ENCODE peak calls at places on chromosomes 3 and 15, in five cellular contexts. Y, N, I, V and B are unnamed samples.

GRCh38 chr3:17394541-17395179 is 347.8 kb downstream of the TBC1D5 start:
- DNase-seq in Y (no peak), N (no peak), I (no peak), V (no peak), B (no peak)

GRCh38 chr15:42286445-42287029 is 13.3 kb upstream of the TMEM87A start:
- DNase-seq in Y (peak; percentile 63), N (no peak), I (no peak), V (no peak), B (no peak)

GRCh38 chr3:117393801-117394200 is 684.2 kb downstream of the TUSC7 start:
- DNase-seq in Y (no peak), N (no peak), I (no peak), V (no peak), B (no peak)

GRCh38 chr15:98648654-98649537 is 557 bp downstream of the IGF1R start:
- DNase-seq in Y (no peak), N (peak; percentile 57), I (no peak), V (no peak), B (peak; percentile 70)

GRCh38 chr15:29668120-29668602 is 154.1 kb downstream of the TJP1 start:
- DNase-seq in Y (peak; percentile 89), N (peak; percentile 68), I (peak; percentile 2), V (peak; percentile 93), B (peak; percentile 82)

GRCh38 chr3:13543251-13543650 is 5.7 kb upstream of the FBLN2 start:
- DNase-seq in Y (no peak), N (no peak), I (no peak), V (no peak), B (no peak)

GRCh38 chr3:13346481-13347389 is 73.4 kb downstream of the NUP210 start:
- DNase-seq in Y (no peak), N (no peak), I (no peak), V (no peak), B (peak; percentile 52)

GRCh38 chr15:68310811-68311463 is 33.4 kb downstream of the FEM1B start:
- DNase-seq in Y (no peak), N (no peak), I (no peak), V (no peak), B (no peak)

GRCh38 chr3:160169139-160169830 is 55.9 kb upstream of the C3orf80 start:
- DNase-seq in Y (no peak), N (no peak), I (no peak), V (no peak), B (no peak)

GRCh38 chr3:168156479-168156878 is 60.8 kb upstream of the GOLIM4 start:
- DNase-seq in Y (no peak), N (no peak), I (no peak), V (no peak), B (no peak)

GRCh38 chr3:129536806-129537205 is 6.2 kb upstream of the H1-8 start:
- DNase-seq in Y (no peak), N (no peak), I (no peak), V (no peak), B (no peak)

GRCh38 chr15:67504796-67505195 is 16.1 kb upstream of the C15orf61 start:
- DNase-seq in Y (no peak), N (no peak), I (no peak), V (no peak), B (no peak)

GRCh38 chr3:108388136-108389132 is 92.1 kb downstream of the HHLA2 start:
- DNase-seq in Y (no peak), N (no peak), I (peak; percentile 70), V (no peak), B (no peak)
- TF ChIP-seq YY1 in Y (no peak), N (no peak), I (no peak), V (no peak), B (no peak)

DNA sequence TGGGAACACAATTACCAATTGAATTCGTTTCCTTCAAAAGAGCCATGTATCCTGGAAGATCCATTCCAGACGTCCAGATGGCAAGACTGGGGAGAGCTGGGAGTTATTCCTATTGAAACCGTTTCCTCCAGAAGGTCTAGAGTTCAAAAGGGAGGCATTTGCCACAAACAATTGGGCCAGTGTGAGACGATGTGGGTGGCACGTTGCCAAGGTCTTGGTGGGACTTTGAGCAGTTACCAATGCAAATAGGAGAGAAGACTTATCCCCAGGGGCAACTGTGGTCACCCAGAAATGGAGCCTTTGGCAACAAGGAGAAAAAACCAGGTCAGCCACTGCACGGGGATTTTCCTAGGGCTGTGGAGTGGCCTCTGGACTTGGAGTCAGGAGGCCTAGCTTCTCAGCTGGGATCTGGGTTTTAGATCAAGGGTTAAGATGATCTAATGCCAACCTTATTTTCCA is 29.6 kb upstream of the TLE3 start:
- DNase-seq in Y (peak; percentile 87), N (no peak), I (no peak), V (no peak), B (no peak)
- TF ChIP-seq ZBTB33 in Y (no peak), N (no peak), I (no peak), V (no peak), B (no peak)

GRCh38 chr3:141115752-141116541 is 64.8 kb downstream of the SPSB4 start:
- DNase-seq in Y (no peak), N (no peak), I (no peak), V (no peak), B (no peak)
- TF ChIP-seq YY1 in Y (no peak), N (no peak), I (no peak), V (no peak), B (no peak)

DNA sequence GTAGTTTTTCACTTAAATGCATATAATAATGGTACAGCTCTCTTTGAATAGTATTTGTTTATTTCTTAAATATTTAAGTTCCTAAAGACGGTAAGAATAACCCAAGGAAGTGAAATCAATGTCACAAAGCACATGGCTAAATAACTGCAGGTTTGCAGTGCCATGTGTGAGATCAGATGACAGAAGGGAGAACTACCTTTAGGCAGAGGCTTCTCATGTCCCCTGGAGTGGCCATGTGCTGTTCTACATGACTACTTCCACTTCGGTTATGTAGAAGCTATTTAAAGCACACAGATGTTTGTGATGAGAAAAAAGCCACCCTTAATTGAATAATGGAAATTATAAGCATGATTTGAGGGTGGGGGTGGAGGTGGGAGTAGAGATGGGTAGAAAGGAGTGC is 109.1 kb downstream of the UBE3A start:
- DNase-seq in Y (no peak), N (no peak), I (no peak), V (no peak), B (peak; percentile 11)
- TF ChIP-seq ZBTB33 in Y (no peak), N (no peak), I (no peak), V (no peak), B (no peak)

DNA sequence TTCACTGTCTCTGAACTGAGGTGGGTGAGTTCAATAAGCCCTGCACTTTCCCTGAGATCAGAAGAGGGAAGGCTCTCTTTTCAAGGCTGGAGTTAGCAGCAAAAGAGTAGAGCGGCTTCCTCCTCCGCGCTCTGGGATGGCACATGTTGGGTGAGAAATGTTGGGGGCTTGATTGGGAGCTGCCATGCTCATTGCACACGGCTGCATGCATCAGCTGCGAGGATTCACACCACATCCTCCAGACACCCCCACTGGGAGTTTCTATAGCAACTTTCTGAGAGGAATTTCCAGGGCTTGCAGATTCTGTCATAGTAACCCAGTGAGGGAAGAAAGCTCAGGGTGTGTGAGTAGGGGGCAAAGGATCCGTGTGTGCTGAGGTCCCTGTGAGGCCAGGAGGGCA is 76.0 kb upstream of the CHRNA7 start:
- DNase-seq in Y (no peak), N (no peak), I (no peak), V (no peak), B (no peak)
- TF ChIP-seq YY1 in Y (no peak), N (no peak), I (no peak), V (no peak), B (no peak)

GRCh38 chr15:58182460-58183163 is 44.4 kb downstream of the AQP9 start:
- DNase-seq in Y (peak; percentile 37), N (peak; percentile 66), I (no peak), V (peak; percentile 48), B (peak; percentile 73)
- TF ChIP-seq ZBTB33 in Y (no peak), N (no peak), I (no peak), V (no peak), B (no peak)

DNA sequence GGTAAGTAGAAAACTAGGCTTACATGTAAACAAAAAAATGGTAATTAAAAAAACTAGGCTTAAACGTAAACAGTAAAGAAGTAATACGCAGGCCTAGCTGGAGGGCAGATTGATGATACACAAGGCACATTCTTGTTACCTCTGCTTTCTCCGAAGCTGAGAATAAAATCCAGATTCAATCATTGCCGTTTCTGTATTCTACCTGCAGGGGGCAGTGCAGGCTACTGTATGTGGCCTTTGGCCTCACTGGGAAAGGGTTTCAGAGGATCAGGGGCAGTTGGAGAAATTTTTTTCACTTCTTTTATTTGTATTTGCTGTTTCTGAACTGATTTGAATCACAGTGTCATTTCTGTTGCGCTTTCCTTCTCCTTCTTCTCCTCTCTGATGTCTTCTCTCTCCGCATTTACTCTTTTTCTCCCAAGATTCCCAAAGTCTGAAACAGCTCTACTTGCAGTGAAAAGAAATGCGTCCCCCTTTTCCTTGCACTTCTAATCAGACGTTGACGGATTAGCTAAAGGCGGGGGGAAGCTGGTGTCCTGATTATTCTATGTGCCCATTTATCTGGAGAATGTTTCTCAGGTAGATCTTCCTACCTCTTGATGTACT is 67.1 kb upstream of the MCTP2 start:
- DNase-seq in Y (peak; percentile 53), N (peak; percentile 26), I (no peak), V (peak; percentile 48), B (peak; percentile 60)
- TF ChIP-seq YY1 in Y (no peak), N (no peak), I (peak; percentile 17), V (no peak), B (no peak)

DNA sequence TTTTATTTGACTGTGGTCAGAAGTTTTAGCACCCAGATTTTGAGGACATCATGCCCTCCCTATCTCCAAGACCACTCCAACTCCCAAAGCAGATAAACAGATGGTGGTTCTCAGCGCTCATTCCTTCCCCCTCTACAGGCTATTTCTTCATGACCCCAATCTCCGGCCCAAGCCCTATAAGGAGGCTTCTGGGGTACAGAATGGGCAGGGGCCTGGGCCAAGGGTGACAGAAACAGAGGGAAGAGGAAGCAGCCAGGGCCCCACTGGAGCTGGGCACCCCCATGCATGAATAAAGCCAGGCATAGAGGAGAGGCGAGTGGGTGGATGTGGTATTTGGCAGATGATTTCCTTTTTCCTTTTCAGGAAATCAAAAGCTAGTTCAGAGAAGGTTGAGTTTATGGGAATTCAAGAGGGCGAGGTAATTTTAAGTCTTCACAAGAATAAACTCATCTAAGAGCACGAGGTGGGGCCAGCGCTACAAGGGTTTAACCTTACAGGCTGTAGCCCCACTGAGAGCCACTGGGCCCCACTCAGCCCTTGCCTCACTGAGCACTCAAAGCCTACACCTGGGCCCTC is 104.8 kb upstream of the HERC1 start:
- DNase-seq in Y (no peak), N (peak; percentile 43), I (no peak), V (no peak), B (no peak)
- TF ChIP-seq ZBTB33 in Y (no peak), N (no peak), I (no peak), V (no peak), B (no peak)